ENCODE peak calls at places on chromosomes 7 and 10, in five cellular contexts. W is HepG2, M is A549, C is WTC11, A is HCT116. P is an unnamed sample.

GRCh38 chr7:37420931-37421330 is 27.7 kb downstream of the ELMO1 start:
- DNase-seq in C (no peak), W (no peak), M (no peak), A (no peak), P (no peak)

GRCh38 chr7:158472631-158473030 is 115.0 kb downstream of the PTPRN2 start:
- DNase-seq in W (no peak), M (no peak), C (no peak), A (no peak), P (no peak)

GRCh38 chr10:59622320-59622901 is 87.2 kb downstream of the SLC16A9 start:
- DNase-seq in A (peak; percentile 67), M (peak; percentile 65), C (peak; percentile 54), W (peak; percentile 41), P (no peak)

GRCh38 chr10:54613162-54613561 is 187.9 kb downstream of the PCDH15 start:
- DNase-seq in A (no peak), C (no peak), W (no peak), M (peak; percentile 4), P (no peak)

GRCh38 chr10:105243381-105243780 is 602.3 kb downstream of the SORCS3 start:
- DNase-seq in C (no peak), A (no peak), W (no peak), M (no peak), P (no peak)

GRCh38 chr7:27520828-27521790 is 141.6 kb downstream of the HIBADH start:
- DNase-seq in C (no peak), M (no peak), W (no peak), A (no peak), P (no peak)

GRCh38 chr10:132098539-132099421 is 33.0 kb downstream of the JAKMIP3 start:
- DNase-seq in C (no peak), A (no peak), M (no peak), W (peak; percentile 4), P (no peak)

GRCh38 chr7:5476001-5476400 is 52.4 kb upstream of the TNRC18 start:
- DNase-seq in C (no peak), M (no peak), A (no peak), W (no peak), P (no peak)

GRCh38 chr7:50721160-50721559 is 61.5 kb downstream of the GRB10 start:
- DNase-seq in C (no peak), W (no peak), A (no peak), M (peak; percentile 22), P (no peak)

GRCh38 chr10:3666525-3667302 is 118.3 kb downstream of the KLF6 start:
- DNase-seq in C (no peak), W (no peak), A (no peak), M (no peak), P (no peak)

GRCh38 chr10:34491666-34492065 is 323.4 kb downstream of the PARD3 start:
- DNase-seq in W (no peak), C (no peak), A (no peak), M (peak; percentile 57), P (no peak)

GRCh38 chr10:89431977-89432376 is 17.6 kb downstream of the IFIT5 start:
- DNase-seq in A (no peak), M (peak; percentile 21), W (peak; percentile 10), C (no peak), P (no peak)

GRCh38 chr10:100158044-100158805 is 27.6 kb downstream of the ERLIN1 start:
- DNase-seq in C (no peak), A (no peak), M (no peak), W (no peak), P (no peak)

GRCh38 chr7:85023066-85023687 is 163.7 kb downstream of the SEMA3D start:
- DNase-seq in C (no peak), A (peak; percentile 34), M (peak; percentile 53), W (peak; percentile 21), P (no peak)

GRCh38 chr7:77386165-77386824 is 29.9 kb downstream of the GSAP start:
- DNase-seq in A (no peak), W (no peak), M (no peak), C (no peak), P (no peak)

GRCh38 chr10:73590881-73591577 is at the start of gene USP54:
- DNase-seq in M (peak; percentile 28), W (peak; percentile 59), C (no peak), A (peak; percentile 32), P (no peak)

GRCh38 chr10:78412605-78413004 is 378.9 kb downstream of the RPS24 start:
- DNase-seq in C (no peak), W (no peak), M (no peak), A (no peak), P (no peak)

GRCh38 chr7:76044375-76044774 is 3.4 kb downstream of the STYXL1 start:
- DNase-seq in A (no peak), M (no peak), W (no peak), C (no peak), P (no peak)

GRCh38 chr10:8009031-8009430 is 45.5 kb upstream of the GATA3 start:
- DNase-seq in A (no peak), W (no peak), M (no peak), C (no peak), P (no peak)

GRCh38 chr10:13830385-13830784 is 243.6 kb downstream of the PRPF18 start:
- DNase-seq in C (peak; percentile 53), M (no peak), W (no peak), A (no peak), P (no peak)

GRCh38 chr10:110005716-110006115 is 2.1 kb upstream of the ADD3 start:
- DNase-seq in W (peak; percentile 35), M (peak; percentile 38), A (no peak), C (no peak), P (no peak)

GRCh38 chr10:18400911-18401260 is 250.5 kb downstream of the NSUN6 start:
- DNase-seq in M (no peak), W (no peak), A (no peak), C (peak; percentile 48), P (peak; percentile 61)

GRCh38 chr10:85724215-85724614 is 642.4 kb downstream of the GRID1 start:
- DNase-seq in W (no peak), M (no peak), A (no peak), C (no peak), P (no peak)

GRCh38 chr10:71695502-71696476 is 23.8 kb downstream of the C10orf105 start:
- DNase-seq in W (peak; percentile 18), A (no peak), C (no peak), M (no peak), P (no peak)

GRCh38 chr10:71696635-71697326 is 22.8 kb downstream of the C10orf105 start:
- DNase-seq in A (no peak), M (peak; percentile 28), W (peak; percentile 33), C (peak; percentile 91), P (peak; percentile 41)

GRCh38 chr10:71700735-71701368 is 18.7 kb downstream of the C10orf105 start:
- DNase-seq in M (no peak), C (no peak), A (no peak), W (no peak), P (no peak)

GRCh38 chr10:71698737-71699136 is 20.8 kb downstream of the C10orf105 start:
- DNase-seq in W (no peak), C (no peak), A (no peak), M (no peak), P (no peak)

GRCh38 chr10:71697938-71698709 is 21.5 kb downstream of the C10orf105 start:
- DNase-seq in C (no peak), A (no peak), M (no peak), W (no peak), P (no peak)
- TF ChIP-seq MAX in C (no peak), A (no peak), M (no peak), W (no peak), P (no peak)

DNA sequence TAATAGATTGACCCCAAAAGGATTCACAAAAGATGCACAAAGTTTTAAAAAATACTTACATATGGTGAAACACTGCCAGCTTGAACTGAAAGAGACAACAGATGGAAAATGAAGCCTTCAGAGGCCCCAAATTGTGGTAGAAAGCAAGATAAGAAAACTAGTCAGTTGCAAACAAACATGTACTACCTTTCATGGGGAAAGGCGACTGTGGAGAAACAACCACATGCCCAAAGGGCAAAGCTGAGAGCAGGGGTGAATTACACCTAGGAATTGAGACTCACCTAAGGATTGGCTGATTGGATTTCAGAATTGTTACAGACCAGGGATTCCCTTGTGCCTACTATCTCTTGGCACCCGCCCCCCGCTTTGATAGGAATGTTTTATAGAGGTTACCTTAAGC is 13.1 kb downstream of the EPC1 start:
- DNase-seq in C (no peak), W (no peak), M (no peak), A (no peak), P (no peak)
- TF ChIP-seq MAX in C (no peak), W (no peak), M (no peak), A (no peak), P (no peak)

GRCh38 chr7:53237344-53237913 is 202.0 kb downstream of the POM121L12 start:
- DNase-seq in M (no peak), C (no peak), A (no peak), W (no peak), P (no peak)
- TF ChIP-seq MAX in M (no peak), C (no peak), A (no peak), W (no peak), P (no peak)

GRCh38 chr7:21107101-21107500 is 320.4 kb upstream of the SP8 start:
- DNase-seq in M (no peak), C (no peak), A (no peak), W (no peak), P (no peak)
- TF ChIP-seq MAX in M (no peak), C (no peak), A (no peak), W (no peak), P (no peak)

P was measured in H1.